ENCODE peak calls at places on chromosomes 3 and 15, in seven cellular contexts. One of them, this sample, is unnamed.
A peak's percentile ranks its signal among the peaks of the same experiment; 100 is the strongest.

GRCh38 chr3:170585937-170586310 is at the start of gene SLC7A14:
- DNase-seq in A673: no peak
- DNase-seq in cardiac fibroblast: no peak
- DNase-seq in dorsolateral prefrontal cortex: peak; percentile 45
- DNase-seq in SJSA1: no peak
- DNase-seq in fibroblast of pulmonary artery: no peak
- DNase-seq in tibial nerve: no peak
- DNase-seq in this sample: no peak

GRCh38 chr3:149203758-149204157 is 17.9 kb downstream of the CP start:
- DNase-seq in dorsolateral prefrontal cortex: no peak
- DNase-seq in fibroblast of pulmonary artery: no peak
- DNase-seq in tibial nerve: no peak
- DNase-seq in cardiac fibroblast: no peak
- DNase-seq in A673: no peak
- DNase-seq in SJSA1: no peak
- DNase-seq in this sample: no peak

GRCh38 chr3:77186728-77187127 is 146.8 kb downstream of the ROBO2 start:
- DNase-seq in SJSA1: no peak
- DNase-seq in tibial nerve: no peak
- DNase-seq in fibroblast of pulmonary artery: peak; percentile 23
- DNase-seq in A673: peak; percentile 29
- DNase-seq in cardiac fibroblast: peak; percentile 12
- DNase-seq in dorsolateral prefrontal cortex: no peak
- DNase-seq in this sample: no peak

GRCh38 chr3:62587579-62588031 is 214.3 kb upstream of the FEZF2 start:
- DNase-seq in A673: no peak
- DNase-seq in tibial nerve: no peak
- DNase-seq in dorsolateral prefrontal cortex: no peak
- DNase-seq in fibroblast of pulmonary artery: peak; percentile 67
- DNase-seq in SJSA1: peak; percentile 60
- DNase-seq in cardiac fibroblast: peak; percentile 90
- DNase-seq in this sample: no peak

GRCh38 chr3:46852329-46852720 is 10.9 kb downstream of the MYL3 start:
- DNase-seq in A673: no peak
- DNase-seq in SJSA1: no peak
- DNase-seq in dorsolateral prefrontal cortex: peak; percentile 17
- DNase-seq in cardiac fibroblast: no peak
- DNase-seq in fibroblast of pulmonary artery: no peak
- DNase-seq in tibial nerve: no peak
- DNase-seq in this sample: no peak

GRCh38 chr3:27714692-27715453 is 7.2 kb downstream of the EOMES start:
- DNase-seq in tibial nerve: no peak
- DNase-seq in SJSA1: no peak
- DNase-seq in A673: no peak
- DNase-seq in fibroblast of pulmonary artery: no peak
- DNase-seq in dorsolateral prefrontal cortex: no peak
- DNase-seq in cardiac fibroblast: no peak
- DNase-seq in this sample: no peak

GRCh38 chr3:192494176-192494575 is 233.2 kb downstream of the FGF12 start:
- DNase-seq in fibroblast of pulmonary artery: peak; percentile 40
- DNase-seq in A673: peak; percentile 47
- DNase-seq in tibial nerve: no peak
- DNase-seq in cardiac fibroblast: peak; percentile 66
- DNase-seq in dorsolateral prefrontal cortex: no peak
- DNase-seq in SJSA1: no peak
- DNase-seq in this sample: no peak

GRCh38 chr3:71862374-71863145 is 77.6 kb upstream of the PROK2 start:
- DNase-seq in SJSA1: no peak
- DNase-seq in dorsolateral prefrontal cortex: no peak
- DNase-seq in A673: no peak
- DNase-seq in tibial nerve: no peak
- DNase-seq in cardiac fibroblast: no peak
- DNase-seq in fibroblast of pulmonary artery: no peak
- DNase-seq in this sample: no peak

GRCh38 chr3:64684715-64685261 is 3.0 kb downstream of the ADAMTS9 start:
- DNase-seq in A673: no peak
- DNase-seq in cardiac fibroblast: peak; percentile 54
- DNase-seq in fibroblast of pulmonary artery: peak; percentile 59
- DNase-seq in dorsolateral prefrontal cortex: no peak
- DNase-seq in tibial nerve: peak; percentile 56
- DNase-seq in SJSA1: peak; percentile 46
- DNase-seq in this sample: no peak

GRCh38 chr15:87866961-87867360 is 389.6 kb downstream of the NTRK3 start:
- DNase-seq in A673: no peak
- DNase-seq in fibroblast of pulmonary artery: no peak
- DNase-seq in tibial nerve: no peak
- DNase-seq in dorsolateral prefrontal cortex: no peak
- DNase-seq in cardiac fibroblast: no peak
- DNase-seq in SJSA1: no peak
- DNase-seq in this sample: no peak

GRCh38 chr3:141294848-141295247 is 63.2 kb downstream of the PXYLP1 start:
- DNase-seq in dorsolateral prefrontal cortex: no peak
- DNase-seq in A673: no peak
- DNase-seq in fibroblast of pulmonary artery: peak; percentile 68
- DNase-seq in tibial nerve: no peak
- DNase-seq in cardiac fibroblast: peak; percentile 86
- DNase-seq in SJSA1: no peak
- DNase-seq in this sample: peak; percentile 9

GRCh38 chr15:100929641-100930042 is 10.5 kb downstream of the LRRK1 start:
- DNase-seq in tibial nerve: no peak
- DNase-seq in fibroblast of pulmonary artery: no peak
- DNase-seq in dorsolateral prefrontal cortex: no peak
- DNase-seq in SJSA1: peak; percentile 26
- DNase-seq in cardiac fibroblast: no peak
- DNase-seq in A673: no peak
- DNase-seq in this sample: no peak
- H3K4me3 ChIP-seq in tibial nerve: no peak overlapping the region
- H3K4me3 ChIP-seq in fibroblast of pulmonary artery: no peak overlapping the region
- H3K4me3 ChIP-seq in dorsolateral prefrontal cortex: no peak overlapping the region
- H3K4me3 ChIP-seq in SJSA1: no peak overlapping the region
- H3K4me3 ChIP-seq in cardiac fibroblast: no peak overlapping the region
- H3K4me3 ChIP-seq in A673: no peak overlapping the region
- H3K4me3 ChIP-seq in this sample: no peak overlapping the region

DNA sequence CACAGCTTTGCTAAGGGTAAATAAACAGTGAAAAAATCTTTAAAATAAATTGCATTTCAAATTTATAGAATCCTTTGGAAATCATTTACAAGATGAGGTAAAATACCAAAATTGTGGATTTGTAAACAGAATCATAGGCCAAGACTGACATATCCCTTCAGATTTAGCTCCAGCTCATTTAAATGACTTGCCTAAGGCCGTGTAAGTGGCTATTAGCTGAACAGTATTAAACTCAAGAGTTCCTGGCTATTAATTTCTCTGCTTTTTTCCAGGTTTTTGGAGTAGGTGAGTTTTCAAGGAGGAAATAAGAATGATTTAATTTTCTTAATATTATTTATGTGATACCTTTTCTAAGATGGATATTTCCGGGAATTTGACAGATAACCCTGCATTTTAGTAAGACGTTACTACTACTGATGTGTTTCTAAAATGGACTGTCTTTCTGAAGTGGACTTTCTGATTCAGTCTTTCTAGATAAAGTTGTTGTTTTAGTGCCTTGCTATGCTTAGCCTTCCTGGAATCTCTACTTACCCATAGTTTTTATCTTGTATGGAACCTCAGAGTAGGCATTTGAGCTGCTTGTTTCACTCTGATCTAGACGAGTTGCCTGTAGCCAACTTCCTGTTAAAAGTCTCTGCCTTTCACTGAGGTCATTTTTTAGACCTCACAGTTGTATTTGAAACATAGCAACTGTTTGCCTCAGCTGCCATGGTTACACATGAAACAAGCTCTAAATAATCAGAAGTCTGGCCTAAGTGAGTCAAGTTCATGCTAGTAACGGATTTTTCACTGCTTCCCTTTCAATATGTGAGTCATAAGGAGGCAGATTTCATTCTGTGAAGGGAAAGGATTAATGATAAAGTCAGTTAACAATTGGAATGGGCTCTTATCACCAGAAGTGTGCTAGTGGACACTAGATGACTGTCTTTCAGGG is 127.0 kb downstream of the KLHL25 start:
- DNase-seq in cardiac fibroblast: peak; percentile 99
- DNase-seq in SJSA1: peak; percentile 78
- DNase-seq in dorsolateral prefrontal cortex: no peak
- DNase-seq in A673: peak; percentile 71
- DNase-seq in fibroblast of pulmonary artery: peak; percentile 99
- DNase-seq in tibial nerve: peak; percentile 53
- DNase-seq in this sample: no peak
- H3K4me3 ChIP-seq in cardiac fibroblast: no peak overlapping the region
- H3K4me3 ChIP-seq in SJSA1: no peak overlapping the region
- H3K4me3 ChIP-seq in dorsolateral prefrontal cortex: no peak overlapping the region
- H3K4me3 ChIP-seq in A673: no peak overlapping the region
- H3K4me3 ChIP-seq in fibroblast of pulmonary artery: peak overlapping the region; percentile 11
- H3K4me3 ChIP-seq in tibial nerve: no peak overlapping the region
- H3K4me3 ChIP-seq in this sample: no peak overlapping the region

DNA sequence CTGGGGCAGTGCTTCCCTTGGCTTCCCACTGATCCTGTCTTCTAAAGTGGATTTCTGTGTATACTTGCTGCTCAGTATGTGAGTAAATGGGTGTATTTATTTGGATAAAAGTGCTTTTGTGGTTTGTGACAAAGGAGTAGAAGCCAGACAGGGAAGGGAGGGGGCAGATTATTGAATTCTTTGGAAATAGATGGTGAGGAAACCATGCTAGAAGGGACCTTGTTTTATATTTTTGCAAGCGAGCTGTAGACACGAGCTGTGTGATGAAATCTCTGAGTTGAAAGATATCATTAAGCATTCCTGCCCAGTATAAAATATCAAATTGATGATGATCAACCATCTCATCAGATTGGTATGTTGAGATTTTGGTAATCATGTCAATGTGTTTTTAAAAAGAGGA is 68.9 kb downstream of the DUT start:
- DNase-seq in SJSA1: no peak
- DNase-seq in A673: no peak
- DNase-seq in fibroblast of pulmonary artery: no peak
- DNase-seq in dorsolateral prefrontal cortex: no peak
- DNase-seq in tibial nerve: no peak
- DNase-seq in cardiac fibroblast: no peak
- DNase-seq in this sample: no peak
- H3K4me3 ChIP-seq in SJSA1: no peak overlapping the region
- H3K4me3 ChIP-seq in A673: no peak overlapping the region
- H3K4me3 ChIP-seq in fibroblast of pulmonary artery: no peak overlapping the region
- H3K4me3 ChIP-seq in dorsolateral prefrontal cortex: no peak overlapping the region
- H3K4me3 ChIP-seq in tibial nerve: no peak overlapping the region
- H3K4me3 ChIP-seq in cardiac fibroblast: no peak overlapping the region
- H3K4me3 ChIP-seq in this sample: no peak overlapping the region

DNA sequence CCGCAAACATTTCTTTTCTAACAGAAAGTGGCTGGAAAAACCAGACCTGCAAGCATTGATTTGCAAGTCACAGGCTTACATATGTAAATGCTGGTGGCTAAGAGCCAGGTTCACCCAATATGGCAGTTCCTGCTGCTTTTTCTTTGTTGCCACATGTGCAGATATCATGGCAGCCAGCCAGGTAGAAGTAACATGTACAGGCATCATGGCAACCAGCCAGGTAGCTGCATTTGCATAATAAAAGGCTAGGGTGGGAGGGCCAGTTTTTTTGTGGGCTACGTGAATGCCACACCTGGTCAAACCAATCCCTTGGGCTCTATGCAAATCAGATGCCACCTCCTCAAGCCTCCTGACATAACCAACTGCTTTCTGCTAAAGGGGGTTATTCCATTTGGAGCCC is 2.8 kb upstream of the SMCO1 start:
- DNase-seq in SJSA1: no peak
- DNase-seq in A673: peak; percentile 51
- DNase-seq in tibial nerve: no peak
- DNase-seq in fibroblast of pulmonary artery: peak; percentile 44
- DNase-seq in dorsolateral prefrontal cortex: no peak
- DNase-seq in cardiac fibroblast: no peak
- DNase-seq in this sample: no peak
- H3K4me3 ChIP-seq in SJSA1: no peak overlapping the region
- H3K4me3 ChIP-seq in A673: no peak overlapping the region
- H3K4me3 ChIP-seq in tibial nerve: no peak overlapping the region
- H3K4me3 ChIP-seq in fibroblast of pulmonary artery: no peak overlapping the region
- H3K4me3 ChIP-seq in dorsolateral prefrontal cortex: no peak overlapping the region
- H3K4me3 ChIP-seq in cardiac fibroblast: no peak overlapping the region
- H3K4me3 ChIP-seq in this sample: no peak overlapping the region

This sample was measured in right atrium auricular region.